ENCODE peak calls at places on chromosomes 7 and 10, in eight cellular contexts. Z, D, B, E, H, M, L and V are unnamed samples.

GRCh38 chr10:131748831-131749766 is 151.7 kb upstream of the PPP2R2D start:
- DNase-seq in Z (no peak), D (no peak), B (no peak), E (no peak), H (peak; percentile 57), M (no peak), L (no peak), V (no peak)

GRCh38 chr7:5709347-5709950 is 72.0 kb downstream of the RNF216 start:
- DNase-seq in Z (peak; percentile 33), D (no peak), B (no peak), E (no peak), H (no peak), M (no peak), L (no peak), V (no peak)

GRCh38 chr10:3924344-3924743 is 139.3 kb upstream of the KLF6 start:
- DNase-seq in Z (peak; percentile 97), D (no peak), B (no peak), E (no peak), H (no peak), M (peak; percentile 98), L (no peak), V (no peak)

GRCh38 chr7:101941481-101942383 is 124.3 kb downstream of the CUX1 start:
- DNase-seq in Z (peak; percentile 72), D (no peak), B (no peak), E (peak; percentile 85), H (peak; percentile 43), M (peak; percentile 64), L (peak; percentile 54), V (no peak)

GRCh38 chr10:24834869-24835268 is 111.2 kb upstream of the ARHGAP21 start:
- DNase-seq in Z (no peak), D (no peak), B (no peak), E (no peak), H (no peak), M (no peak), L (no peak), V (no peak)

GRCh38 chr7:114085592-114086490 is 167.0 kb upstream of the PPP1R3A start:
- DNase-seq in Z (peak; percentile 61), D (peak; percentile 70), B (peak; percentile 63), E (peak; percentile 79), H (peak; percentile 87), M (peak; percentile 65), L (peak; percentile 78), V (no peak)

GRCh38 chr10:97067716-97068391 is 117.9 kb downstream of the SLIT1 start:
- DNase-seq in Z (no peak), D (no peak), B (no peak), E (no peak), H (no peak), M (no peak), L (no peak), V (no peak)

GRCh38 chr7:74502216-74502891 is 48.6 kb downstream of the GTF2IRD1 start:
- DNase-seq in Z (no peak), D (peak; percentile 47), B (peak; percentile 82), E (peak; percentile 83), H (peak; percentile 71), M (no peak), L (peak; percentile 88), V (no peak)

GRCh38 chr7:47310020-47310419 is 271.9 kb downstream of the TNS3 start:
- DNase-seq in Z (no peak), D (no peak), B (peak; percentile 20), E (no peak), H (no peak), M (no peak), L (no peak), V (no peak)

GRCh38 chr7:69204936-69205335 is 393.3 kb upstream of the AUTS2 start:
- DNase-seq in Z (no peak), D (no peak), B (no peak), E (no peak), H (no peak), M (no peak), L (no peak), V (no peak)

GRCh38 chr7:120060283-120060682 is 212.7 kb upstream of the KCND2 start:
- DNase-seq in Z (peak; percentile 59), D (no peak), B (no peak), E (no peak), H (no peak), M (no peak), L (no peak), V (no peak)

GRCh38 chr10:84683980-84684740 is 355.8 kb downstream of the CCSER2 start:
- DNase-seq in Z (no peak), D (no peak), B (no peak), E (no peak), H (no peak), M (no peak), L (no peak), V (no peak)

GRCh38 chr7:115662120-115662519 is 368.4 kb downstream of the TFEC start:
- DNase-seq in Z (peak; percentile 43), D (no peak), B (no peak), E (no peak), H (no peak), M (no peak), L (no peak), V (no peak)

GRCh38 chr7:22765609-22766008 is 38.6 kb downstream of the IL6 start:
- DNase-seq in Z (no peak), D (no peak), B (no peak), E (no peak), H (no peak), M (no peak), L (no peak), V (no peak)

GRCh38 chr7:36967387-36967786 is 243.1 kb upstream of the AOAH start:
- DNase-seq in Z (peak; percentile 62), D (peak; percentile 67), B (peak; percentile 27), E (no peak), H (peak; percentile 47), M (peak; percentile 72), L (peak; percentile 68), V (no peak)

GRCh38 chr10:87930141-87930540 is 66.7 kb downstream of the PTEN start:
- DNase-seq in Z (no peak), D (no peak), B (no peak), E (no peak), H (no peak), M (no peak), L (no peak), V (no peak)

GRCh38 chr10:87931836-87932230 is 68.4 kb downstream of the PTEN start:
- DNase-seq in Z (peak; percentile 60), D (no peak), B (no peak), E (no peak), H (no peak), M (no peak), L (no peak), V (no peak)

GRCh38 chr10:87928996-87929395 is 65.6 kb downstream of the PTEN start:
- DNase-seq in Z (no peak), D (no peak), B (no peak), E (no peak), H (no peak), M (no peak), L (no peak), V (no peak)

GRCh38 chr10:87927091-87927490 is 63.7 kb downstream of the PTEN start:
- DNase-seq in Z (no peak), D (no peak), B (no peak), E (no peak), H (no peak), M (peak; percentile 58), L (no peak), V (no peak)

GRCh38 chr10:87930929-87931835 is 67.8 kb downstream of the PTEN start:
- DNase-seq in Z (no peak), D (no peak), B (no peak), E (no peak), H (no peak), M (no peak), L (no peak), V (no peak)
- H3K36me3 ChIP-seq in Z (peaks cover 5% of the 10 kb centered on the region), D (no peaks in the 10 kb centered on the region), B (no peaks in the 10 kb centered on the region), E (no peaks in the 10 kb centered on the region), H (no peaks in the 10 kb centered on the region), M (peaks cover 5% of the 10 kb centered on the region), L (peaks cover 9% of the 10 kb centered on the region), V (no peaks in the 10 kb centered on the region)

DNA sequence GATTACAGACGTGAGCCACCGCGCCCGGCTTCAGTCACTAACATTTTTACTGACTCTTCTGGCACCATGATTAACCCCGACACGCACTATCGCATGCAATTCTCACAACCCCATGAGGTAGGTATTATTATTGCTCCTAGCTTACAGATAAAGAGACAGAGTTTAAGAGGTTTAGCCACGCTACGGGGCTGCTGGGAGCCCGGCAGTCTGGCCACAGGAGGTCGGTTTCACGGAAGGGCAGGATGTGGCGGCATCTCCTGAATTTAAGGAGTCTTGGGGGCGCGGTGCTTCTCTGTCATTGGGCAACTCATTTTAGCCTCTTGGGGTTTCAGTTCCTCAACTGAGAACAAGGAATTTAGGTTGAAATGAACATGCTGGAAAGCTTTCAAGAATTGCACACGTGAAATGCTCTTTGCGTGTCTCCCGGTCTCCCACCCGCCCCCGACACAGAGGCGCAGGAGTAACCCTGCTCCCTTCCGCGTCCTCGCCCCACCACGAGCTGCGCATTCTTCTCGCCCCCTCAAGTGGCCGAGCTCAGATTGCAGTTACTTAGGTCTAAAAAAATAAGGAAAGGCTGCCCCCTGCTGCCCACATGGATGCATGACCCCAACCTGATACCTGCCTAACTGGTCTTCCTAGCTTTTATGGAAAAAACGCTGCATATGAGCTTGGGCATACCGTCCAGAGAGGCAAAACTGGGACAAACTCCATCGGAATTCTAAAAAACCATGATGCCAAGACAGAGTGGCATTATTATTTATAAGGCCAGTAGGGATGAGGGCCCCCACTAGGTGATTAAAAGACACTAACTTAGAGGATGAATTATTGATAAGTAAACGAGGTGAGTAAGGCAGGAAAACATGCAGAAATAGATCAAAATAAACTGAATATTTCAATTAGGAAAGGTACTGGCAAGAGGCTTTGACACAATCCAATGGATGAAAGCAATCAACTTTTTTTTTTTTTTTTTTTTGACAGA is 12.4 kb downstream of the PRSS2 start:
- DNase-seq in Z (peak; percentile 89), D (peak; percentile 81), B (peak; percentile 83), E (peak; percentile 88), H (peak; percentile 85), M (peak; percentile 88), L (peak; percentile 95), V (peak; percentile 38)
- TF ChIP-seq POLR2A in Z (no peak), D (peak; percentile 19), B (no peak), E (no peak), H (no peak), M (no peak), L (no peak), V (no peak)

GRCh38 chr7:55476071-55476803 is 96.1 kb downstream of the VOPP1 start:
- DNase-seq in Z (peak; percentile 88), D (no peak), B (no peak), E (no peak), H (no peak), M (no peak), L (no peak), V (no peak)
- H3K36me3 ChIP-seq in Z (peaks cover 13% of the 10 kb centered on the region), D (no peaks in the 10 kb centered on the region), B (no peaks in the 10 kb centered on the region), E (no peaks in the 10 kb centered on the region), H (no peaks in the 10 kb centered on the region), M (no peaks in the 10 kb centered on the region), L (no peaks in the 10 kb centered on the region), V (no peaks in the 10 kb centered on the region)

DNA sequence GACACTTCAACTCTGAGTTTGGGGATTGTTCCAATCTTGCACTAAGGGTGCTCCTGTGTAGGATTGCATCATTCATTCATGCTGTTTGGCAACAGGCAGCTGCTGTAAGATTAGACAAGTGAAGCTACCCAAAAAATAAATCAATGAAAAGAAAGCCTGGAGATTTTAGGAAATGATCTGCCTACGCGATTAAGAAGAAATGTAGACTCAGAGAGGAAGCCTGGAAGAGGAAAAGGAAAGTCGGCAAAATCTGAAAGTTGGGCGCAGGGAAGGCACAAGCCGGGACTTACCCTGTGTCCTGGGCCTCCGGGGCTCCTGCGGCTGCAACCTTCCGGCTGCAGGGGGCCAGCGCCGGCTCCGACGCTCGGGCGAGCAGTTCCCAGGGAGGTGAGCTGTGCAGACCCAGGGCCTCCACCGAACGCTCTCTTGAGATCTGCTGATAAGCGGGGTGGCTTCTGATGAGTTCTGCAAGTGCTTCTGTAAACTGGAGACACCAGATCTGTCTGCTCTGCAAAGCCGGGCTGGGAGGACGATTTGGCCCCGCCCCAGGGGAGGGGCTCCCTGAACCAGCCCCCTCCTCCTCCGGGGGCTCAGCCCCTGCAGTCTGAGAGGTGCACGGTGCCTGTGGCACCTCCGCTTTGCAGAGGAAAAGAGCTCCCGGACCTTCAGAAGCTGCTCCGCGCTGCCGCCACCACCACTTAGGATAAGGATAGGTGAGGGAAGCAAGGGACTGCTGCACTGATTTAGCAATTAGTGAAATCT is 17.4 kb downstream of the PSPH start:
- DNase-seq in Z (peak; percentile 70), D (peak; percentile 44), B (no peak), E (peak; percentile 50), H (peak; percentile 66), M (peak; percentile 83), L (peak; percentile 71), V (no peak)
- TF ChIP-seq POLR2A in Z (no peak), D (no peak), B (no peak), E (no peak), H (no peak), M (peak; percentile 38), L (peak; percentile 44), V (no peak)